ENCODE peak calls at places on chromosome 3, in four cellular contexts. One of them, this sample, is unnamed.

GRCh38 chr3:29283297-29283681 is 2.4 kb downstream of the RBMS3 start:
- DNase-seq in heart left ventricle: no peak
- DNase-seq in upper lobe of left lung: no peak
- DNase-seq in lung: no peak
- DNase-seq in this sample: no peak

GRCh38 chr3:14144423-14145075 is 19.7 kb downstream of the TMEM43 start:
- DNase-seq in heart left ventricle: peak; percentile 61
- DNase-seq in upper lobe of left lung: no peak
- DNase-seq in lung: peak; percentile 81
- DNase-seq in this sample: peak; percentile 33

GRCh38 chr3:16272588-16272987 is 7.6 kb downstream of the OXNAD1 start:
- DNase-seq in heart left ventricle: no peak
- DNase-seq in upper lobe of left lung: no peak
- DNase-seq in lung: no peak
- DNase-seq in this sample: no peak

GRCh38 chr3:130783629-130784028 is 37.0 kb upstream of the PIK3R4 start:
- DNase-seq in heart left ventricle: no peak
- DNase-seq in upper lobe of left lung: no peak
- DNase-seq in lung: no peak
- DNase-seq in this sample: no peak

GRCh38 chr3:42728056-42728455 is 25.5 kb upstream of the HHATL start:
- DNase-seq in heart left ventricle: peak; percentile 83
- DNase-seq in upper lobe of left lung: no peak
- DNase-seq in lung: no peak
- DNase-seq in this sample: no peak

GRCh38 chr3:71180524-71180923 is 403.0 kb downstream of the FOXP1 start:
- DNase-seq in heart left ventricle: no peak
- DNase-seq in upper lobe of left lung: no peak
- DNase-seq in lung: no peak
- DNase-seq in this sample: no peak

GRCh38 chr3:156250550-156250949 is 130.2 kb downstream of the KCNAB1 start:
- DNase-seq in heart left ventricle: no peak
- DNase-seq in upper lobe of left lung: no peak
- DNase-seq in lung: no peak
- DNase-seq in this sample: no peak

GRCh38 chr3:24545917-24546316 is 51.3 kb upstream of the THRB start:
- DNase-seq in heart left ventricle: no peak
- DNase-seq in upper lobe of left lung: no peak
- DNase-seq in lung: peak; percentile 62
- DNase-seq in this sample: no peak

GRCh38 chr3:65636326-65636725 is 402.4 kb downstream of the MAGI1 start:
- DNase-seq in heart left ventricle: no peak
- DNase-seq in upper lobe of left lung: no peak
- DNase-seq in lung: no peak
- DNase-seq in this sample: no peak

GRCh38 chr3:183114779-183115178 is 15.5 kb upstream of the MCCC1 start:
- DNase-seq in heart left ventricle: no peak
- DNase-seq in upper lobe of left lung: no peak
- DNase-seq in lung: no peak
- DNase-seq in this sample: no peak

GRCh38 chr3:69180869-69181591 is 58.6 kb upstream of the LMOD3 start:
- DNase-seq in heart left ventricle: no peak
- DNase-seq in upper lobe of left lung: no peak
- DNase-seq in lung: no peak
- DNase-seq in this sample: no peak

GRCh38 chr3:26931891-26932290 is 309.3 kb downstream of the LRRC3B start:
- DNase-seq in heart left ventricle: no peak
- DNase-seq in upper lobe of left lung: no peak
- DNase-seq in lung: no peak
- DNase-seq in this sample: no peak

GRCh38 chr3:123422457-123422856 is 26.4 kb downstream of the ADCY5 start:
- DNase-seq in heart left ventricle: no peak
- DNase-seq in upper lobe of left lung: no peak
- DNase-seq in lung: no peak
- DNase-seq in this sample: no peak

GRCh38 chr3:194204036-194204792 is 68.3 kb downstream of the HES1 start:
- DNase-seq in heart left ventricle: no peak
- DNase-seq in upper lobe of left lung: peak; percentile 87
- DNase-seq in lung: no peak
- DNase-seq in this sample: peak; percentile 30

GRCh38 chr3:71140477-71140876 is 443.1 kb downstream of the FOXP1 start:
- DNase-seq in heart left ventricle: no peak
- DNase-seq in upper lobe of left lung: no peak
- DNase-seq in lung: no peak
- DNase-seq in this sample: no peak

GRCh38 chr3:13626915-13627460 is 78.1 kb downstream of the FBLN2 start:
- DNase-seq in heart left ventricle: no peak
- DNase-seq in upper lobe of left lung: no peak
- DNase-seq in lung: no peak
- DNase-seq in this sample: no peak

GRCh38 chr3:158711886-158712285 is 20.4 kb downstream of the RARRES1 start:
- DNase-seq in heart left ventricle: no peak
- DNase-seq in upper lobe of left lung: no peak
- DNase-seq in lung: no peak
- DNase-seq in this sample: no peak

GRCh38 chr3:20160230-20160629 is 25.8 kb downstream of the SGO1 start:
- DNase-seq in heart left ventricle: no peak
- DNase-seq in upper lobe of left lung: no peak
- DNase-seq in lung: no peak
- DNase-seq in this sample: no peak

GRCh38 chr3:20154078-20154477 is 31.9 kb downstream of the SGO1 start:
- DNase-seq in heart left ventricle: no peak
- DNase-seq in upper lobe of left lung: no peak
- DNase-seq in lung: no peak
- DNase-seq in this sample: no peak

GRCh38 chr3:20154928-20155327 is 31.1 kb downstream of the SGO1 start:
- DNase-seq in heart left ventricle: no peak
- DNase-seq in upper lobe of left lung: no peak
- DNase-seq in lung: no peak
- DNase-seq in this sample: no peak
- TF ChIP-seq CTCF in heart left ventricle: no peak
- TF ChIP-seq CTCF in upper lobe of left lung: no peak
- TF ChIP-seq CTCF in lung: no peak
- TF ChIP-seq CTCF in this sample: no peak

DNA sequence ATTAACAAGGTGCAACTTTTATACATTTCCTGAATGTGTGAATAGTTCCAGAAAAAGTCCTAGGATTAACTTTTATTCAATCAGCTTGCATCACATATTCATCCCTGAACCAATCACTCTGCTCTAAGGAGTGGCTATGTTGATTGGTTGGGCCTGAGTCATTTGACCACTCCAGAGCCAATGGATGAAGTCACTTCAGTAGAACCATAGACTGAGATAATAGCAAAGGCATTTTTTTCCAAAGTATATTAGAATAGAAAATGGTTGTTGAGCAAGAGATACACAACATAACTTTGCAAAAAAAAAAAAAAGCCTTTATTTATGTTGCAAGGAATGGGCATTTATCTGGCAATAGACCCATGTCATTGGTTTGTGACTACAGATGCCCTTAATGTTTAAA is 55.5 kb upstream of the AGTR1 start:
- DNase-seq in heart left ventricle: no peak
- DNase-seq in upper lobe of left lung: no peak
- DNase-seq in lung: no peak
- DNase-seq in this sample: no peak
- TF ChIP-seq CTCF in heart left ventricle: no peak
- TF ChIP-seq CTCF in upper lobe of left lung: no peak
- TF ChIP-seq CTCF in lung: no peak
- TF ChIP-seq CTCF in this sample: no peak

DNA sequence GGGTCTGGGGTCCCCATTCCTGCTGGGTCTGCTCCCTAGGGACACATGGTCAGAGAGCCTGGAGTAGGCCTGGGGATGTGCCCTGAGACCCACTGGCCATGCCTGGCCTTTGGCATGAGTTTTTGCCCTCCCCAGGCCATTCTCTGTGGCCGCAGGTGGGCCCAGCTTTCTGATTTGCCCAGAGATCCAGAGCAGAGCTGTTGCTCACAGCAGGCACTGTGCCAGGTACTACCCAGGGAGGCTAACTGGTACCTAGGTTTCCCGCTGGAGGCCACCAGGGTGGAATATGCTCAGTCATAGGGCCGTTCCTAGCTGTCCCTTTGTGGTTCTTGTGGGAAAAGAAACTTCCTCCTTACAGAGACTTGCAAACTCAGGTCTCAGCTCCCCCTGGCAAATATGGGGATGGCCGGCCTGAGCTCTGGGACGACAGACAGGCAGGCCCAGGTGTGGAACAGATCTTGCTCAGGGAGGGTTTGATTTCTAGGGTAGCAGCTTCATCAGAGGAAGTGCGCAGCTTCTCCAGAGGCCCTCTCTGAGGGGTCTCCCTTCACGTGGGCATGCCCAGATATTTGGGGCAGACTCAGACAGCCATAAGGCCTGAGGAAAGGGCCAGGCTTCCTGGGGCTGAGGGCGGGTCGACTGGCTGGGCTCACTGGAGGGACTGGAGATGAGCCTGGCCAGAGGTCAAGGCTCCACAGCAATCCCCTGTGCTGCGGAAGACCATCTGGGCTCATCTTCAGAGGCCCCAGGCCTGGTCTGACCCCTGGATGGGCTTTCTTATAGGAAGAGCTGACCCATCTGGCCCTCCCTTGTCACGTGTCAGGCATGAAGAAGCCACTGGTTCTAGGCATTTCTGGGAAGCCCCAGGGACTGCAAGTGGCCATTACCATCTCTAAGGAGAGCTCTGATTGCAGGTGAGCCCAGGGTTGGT is 28.0 kb downstream of the ACAA1 start:
- DNase-seq in heart left ventricle: no peak
- DNase-seq in upper lobe of left lung: no peak
- DNase-seq in lung: no peak
- DNase-seq in this sample: peak; percentile 11
- TF ChIP-seq CTCF in heart left ventricle: no peak
- TF ChIP-seq CTCF in upper lobe of left lung: no peak
- TF ChIP-seq CTCF in lung: no peak
- TF ChIP-seq CTCF in this sample: no peak

DNA sequence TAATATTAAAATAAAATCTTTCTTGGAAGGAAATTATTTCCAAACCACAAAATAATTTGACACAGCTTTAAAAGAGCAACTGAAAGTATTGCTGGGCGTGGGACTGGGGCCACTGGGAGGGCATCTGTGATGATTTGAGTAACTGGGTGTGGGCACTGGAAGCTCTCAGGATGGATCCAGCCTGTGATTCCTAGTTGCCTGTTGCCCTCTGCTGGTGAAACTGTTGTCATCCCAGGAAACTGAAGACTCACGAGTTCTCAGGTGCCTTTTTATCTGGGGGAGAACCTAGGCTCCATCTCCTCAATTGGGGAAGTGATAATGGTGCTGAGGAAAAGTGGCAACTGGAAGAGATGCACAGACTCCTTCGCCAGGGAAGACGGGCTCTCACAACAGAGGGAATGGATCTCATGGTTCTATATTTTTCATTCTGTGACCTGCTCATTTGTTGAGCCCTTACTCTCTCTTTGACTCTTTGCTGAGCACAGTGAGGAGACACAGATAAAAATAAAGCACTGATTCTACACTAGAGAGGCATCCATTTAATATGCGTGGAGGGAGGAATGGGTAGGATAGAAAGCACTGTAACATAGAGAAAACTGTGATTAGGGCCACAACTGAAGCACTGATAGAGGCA is 61.6 kb downstream of the TPRG1 start:
- DNase-seq in heart left ventricle: peak; percentile 58
- DNase-seq in upper lobe of left lung: no peak
- DNase-seq in lung: peak; percentile 59
- DNase-seq in this sample: no peak
- TF ChIP-seq CTCF in heart left ventricle: peak; percentile 53
- TF ChIP-seq CTCF in upper lobe of left lung: peak; percentile 64
- TF ChIP-seq CTCF in lung: peak; percentile 19
- TF ChIP-seq CTCF in this sample: no peak

DNA sequence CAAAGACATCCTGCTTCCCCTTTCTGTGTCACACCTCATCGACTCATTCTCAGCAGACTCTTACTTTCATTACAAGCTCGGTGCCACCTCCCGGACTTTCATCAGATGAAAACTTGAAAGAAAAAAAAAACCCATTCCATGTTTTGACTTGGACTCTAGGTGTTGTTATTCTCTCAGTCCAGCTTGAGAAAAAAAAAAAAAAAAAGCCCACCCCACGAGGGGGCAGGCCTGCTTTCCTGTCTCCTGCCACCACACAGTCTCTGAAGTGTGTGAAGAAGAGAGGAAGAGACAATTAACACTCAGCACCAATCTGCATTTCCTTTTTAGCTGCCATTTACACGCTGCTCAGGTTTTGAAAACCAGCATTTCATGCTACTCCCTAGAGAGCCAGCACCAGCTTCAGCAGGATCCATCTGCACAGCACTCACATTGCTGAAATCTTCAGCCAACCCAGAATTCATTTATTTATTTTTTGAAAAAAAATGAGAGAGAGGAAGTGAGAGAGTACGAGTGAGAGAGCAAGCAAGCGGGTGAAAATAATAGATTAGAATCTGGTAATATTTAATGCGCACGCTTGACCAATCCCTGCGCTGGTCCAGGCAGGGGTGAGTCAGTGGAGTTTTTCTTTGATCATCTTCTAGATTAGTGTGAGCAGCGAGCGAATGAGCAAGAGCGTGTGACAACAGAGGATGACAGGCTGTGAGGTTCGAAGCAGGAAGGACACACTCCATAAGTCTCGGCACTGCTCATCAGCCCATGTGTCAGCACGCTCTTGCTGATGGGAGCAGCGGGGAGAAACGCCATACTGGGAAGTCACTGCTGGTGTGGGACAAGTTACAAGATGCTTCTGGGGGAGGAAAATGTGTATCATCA is 23.5 kb downstream of the ZNF80 start:
- DNase-seq in heart left ventricle: no peak
- DNase-seq in upper lobe of left lung: no peak
- DNase-seq in lung: no peak
- DNase-seq in this sample: peak; percentile 64
- TF ChIP-seq CTCF in heart left ventricle: no peak
- TF ChIP-seq CTCF in upper lobe of left lung: no peak
- TF ChIP-seq CTCF in lung: no peak
- TF ChIP-seq CTCF in this sample: no peak

This sample was measured in activated B cell treated with CpG ODN at 0.5 μM for 24 hours.